ENCODE peak calls at places on chromosomes 5 and 9, in four cellular contexts. X, E, C and F are unnamed samples. For H3K27me3, the result is how much of the 10 kb centered on the place peaks cover.

GRCh38 chr9:135737840-135738521 is 36.0 kb downstream of the KCNT1 start:
- DNase-seq in X (no peak), E (no peak), C (no peak), F (no peak)

GRCh38 chr9:129408535-129409215 is 212.2 kb downstream of the C9orf50 start:
- DNase-seq in X (peak), E (no peak), C (no peak), F (peak)

GRCh38 chr9:87793292-87793691 is 67.4 kb downstream of the CTSL start:
- DNase-seq in X (peak), E (peak), C (no peak), F (no peak)

GRCh38 chr5:61275841-61276240 is 56.2 kb upstream of the ZSWIM6 start:
- DNase-seq in X (no peak), E (no peak), C (no peak), F (no peak)

GRCh38 chr9:21995652-21996275 is 1.2 kb downstream of the CDKN2B-AS1 start:
- DNase-seq in X (peak), E (no peak), C (peak), F (peak)

GRCh38 chr5:176693477-176693851 is 46.2 kb downstream of the TSPAN17 start:
- DNase-seq in X (no peak), E (no peak), C (no peak), F (peak)

GRCh38 chr9:105683688-105684275 is 10.6 kb upstream of the TMEM38B start:
- DNase-seq in X (no peak), E (no peak), C (no peak), F (no peak)

GRCh38 chr9:135209852-135210251 is 122.4 kb downstream of the OLFM1 start:
- DNase-seq in X (no peak), E (no peak), C (no peak), F (no peak)

GRCh38 chr9:93303806-93304573 is 120.1 kb downstream of the WNK2 start:
- DNase-seq in X (no peak), E (no peak), C (peak), F (no peak)

GRCh38 chr5:10828241-10828640 is 67.2 kb upstream of the DAP start:
- DNase-seq in X (no peak), E (no peak), C (no peak), F (no peak)

GRCh38 chr5:169988947-169989346 is 8.7 kb upstream of the INSYN2B start:
- DNase-seq in X (no peak), E (no peak), C (no peak), F (no peak)

GRCh38 chr5:176596689-176597416 is 13.1 kb downstream of the GPRIN1 start:
- DNase-seq in X (peak), E (no peak), C (peak), F (peak)

GRCh38 chr9:29514336-29514735 is 1941.1 kb upstream of the C9orf72 start:
- DNase-seq in X (no peak), E (no peak), C (peak), F (no peak)

GRCh38 chr9:35798658-35799366 is 7.4 kb downstream of the NPR2 start:
- DNase-seq in X (peak), E (peak), C (peak), F (no peak)

GRCh38 chr9:19946446-19947109 is 157.7 kb upstream of the SLC24A2 start:
- DNase-seq in X (peak), E (no peak), C (peak), F (no peak)

GRCh38 chr5:35138232-35138631 is 90.5 kb upstream of the AGXT2 start:
- DNase-seq in X (no peak), E (no peak), C (no peak), F (no peak)

GRCh38 chr9:93071464-93071863 is 13.0 kb downstream of the SUSD3 start:
- DNase-seq in X (no peak), E (peak), C (peak), F (no peak)

GRCh38 chr9:14482856-14483255 is 168.9 kb upstream of the NFIB start:
- DNase-seq in X (no peak), E (no peak), C (no peak), F (no peak)

GRCh38 chr9:89748020-89748670 is 143.3 kb downstream of the GADD45G start:
- DNase-seq in X (no peak), E (no peak), C (no peak), F (no peak)

GRCh38 chr9:91519520-91520270 is 96.1 kb upstream of the NFIL3 start:
- DNase-seq in X (no peak), E (no peak), C (no peak), F (no peak)

GRCh38 chr9:89137548-89138462 is 40.8 kb downstream of the SHC3 start:
- DNase-seq in X (peak), E (no peak), C (no peak), F (no peak)

GRCh38 chr5:73339165-73339564 is 109.4 kb downstream of the FOXD1 start:
- DNase-seq in X (no peak), E (no peak), C (no peak), F (no peak)

GRCh38 chr5:4901890-4902289 is 238.2 kb upstream of the ADAMTS16 start:
- DNase-seq in X (no peak), E (no peak), C (no peak), F (no peak)

GRCh38 chr5:56827043-56827442 is 11.7 kb downstream of the MAP3K1 start:
- DNase-seq in X (no peak), E (peak), C (peak), F (no peak)

GRCh38 chr5:158154226-158155005 is 295.5 kb upstream of the CLINT1 start:
- DNase-seq in X (no peak), E (no peak), C (no peak), F (no peak)

DNA sequence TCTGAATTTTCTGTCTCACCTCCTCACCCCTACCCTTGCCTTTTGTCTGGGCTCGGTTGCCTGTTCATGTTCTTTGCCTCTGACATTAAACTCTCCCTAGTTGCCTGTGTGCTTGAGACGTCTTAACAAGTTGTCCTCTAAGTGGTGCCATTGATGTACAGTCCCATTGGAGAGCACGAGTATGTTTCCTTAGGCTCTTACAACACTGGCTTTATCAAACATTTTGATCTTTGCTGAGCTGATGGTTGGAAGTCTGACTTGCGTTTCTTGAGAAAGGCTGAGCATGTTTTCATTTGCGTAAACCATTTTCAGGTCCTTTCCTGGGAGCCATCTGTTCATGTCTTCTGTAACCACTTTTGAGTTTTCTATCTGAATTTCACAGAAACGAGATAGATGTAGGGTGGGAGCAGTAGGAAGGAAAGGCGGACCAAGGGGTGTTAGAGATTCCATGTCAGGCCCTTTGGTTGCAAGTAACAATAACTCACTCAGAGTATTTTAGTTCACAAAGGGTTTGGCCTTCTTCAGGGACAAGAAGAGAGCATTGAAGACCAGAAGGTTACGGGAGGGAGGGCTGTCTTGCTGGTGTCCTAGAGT is 35.4 kb downstream of the OTULIN start:
- DNase-seq in X (no peak), E (no peak), C (no peak), F (no peak)
- H3K27ac ChIP-seq in X (no peak), E (no peak), C (no peak), F (no peak)

GRCh38 chr5:167578977-167579700 is 712.3 kb upstream of the WWC1 start:
- DNase-seq in X (no peak), E (no peak), C (no peak), F (no peak)
- H3K27me3 ChIP-seq in X (under half), E (under half), C (under half), F (under half)

DNA sequence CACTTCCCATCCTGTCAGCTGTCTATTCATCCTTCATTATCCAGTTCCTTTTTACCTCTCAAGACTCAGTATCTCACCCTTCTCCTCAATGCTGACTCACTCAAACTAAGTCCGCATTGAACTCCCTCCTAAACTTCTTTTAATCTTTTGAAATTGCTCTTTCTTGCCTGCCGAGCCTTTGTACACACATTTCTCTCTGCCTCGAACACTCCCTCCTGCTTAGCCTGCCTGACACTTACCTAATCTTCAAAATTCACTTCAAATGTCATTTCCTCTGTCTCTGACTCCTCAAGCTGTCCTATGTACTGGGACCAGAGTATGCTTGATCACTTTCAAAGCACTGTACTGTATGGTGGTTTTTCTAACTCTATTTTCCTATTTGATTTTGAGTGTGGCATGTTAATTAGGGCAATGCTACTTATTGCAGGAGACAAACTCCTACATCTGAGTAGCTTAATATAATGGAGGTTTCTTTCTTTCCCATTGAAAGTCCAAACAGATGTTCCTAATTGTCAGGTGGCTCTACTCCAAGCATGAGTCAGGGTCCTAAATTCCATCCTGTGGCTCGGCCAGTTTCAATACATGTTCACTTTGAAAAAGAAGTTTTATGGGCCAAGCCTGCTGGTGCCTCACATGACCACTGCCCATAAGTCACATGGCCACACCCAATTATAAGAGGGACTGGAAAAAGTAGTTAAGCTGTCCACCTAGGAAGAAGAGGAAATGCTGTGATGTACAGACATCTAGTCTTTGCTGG is 170.6 kb downstream of the ARRDC3 start:
- DNase-seq in X (peak), E (no peak), C (no peak), F (peak)
- H3K27ac ChIP-seq in X (peak), E (no peak), C (no peak), F (no peak)

DNA sequence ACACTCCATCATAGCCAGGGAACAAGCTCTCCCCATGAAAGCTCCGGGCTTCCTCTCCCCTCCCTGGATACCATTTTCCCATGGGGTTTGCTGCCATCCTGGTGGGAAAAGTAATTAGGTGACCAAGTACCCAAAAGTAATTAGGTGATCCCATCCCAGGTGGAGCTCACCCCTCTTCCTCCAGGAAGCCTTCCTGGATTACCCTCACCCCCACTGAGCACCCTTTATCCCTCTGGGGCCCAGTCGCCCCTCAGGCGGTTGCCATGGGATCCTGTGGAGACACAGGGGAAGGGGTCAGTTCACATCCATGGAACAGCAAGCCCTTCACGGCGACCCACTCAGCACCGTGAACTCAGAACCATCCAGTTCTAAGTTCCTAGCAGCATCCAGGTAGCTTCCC is 74.8 kb upstream of the RAPGEF1 start:
- DNase-seq in X (no peak), E (no peak), C (no peak), F (no peak)
- H3K27me3 ChIP-seq in X (under half), E (half or more), C (under half), F (under half)

DNA sequence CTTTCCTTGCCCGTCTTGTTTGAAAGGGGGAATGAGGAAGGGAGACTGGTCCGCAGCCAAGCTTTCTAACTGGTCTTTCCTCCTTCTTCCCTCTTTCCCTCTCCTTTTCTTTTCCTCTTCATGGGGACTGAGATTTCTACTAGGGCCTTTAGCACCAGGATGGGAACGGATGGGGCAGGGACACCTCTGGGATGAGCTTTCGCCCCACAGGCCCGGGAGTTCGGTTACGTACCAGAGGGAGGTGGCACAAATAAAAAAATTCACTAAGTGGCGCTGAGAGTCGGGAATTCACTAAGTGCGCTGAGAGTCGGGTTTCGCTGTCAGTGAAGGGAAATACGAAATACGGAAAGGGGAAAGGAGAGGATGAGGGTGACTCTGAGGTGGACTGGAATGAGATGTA is 21.6 kb downstream of the BTNL9 start:
- DNase-seq in X (no peak), E (no peak), C (no peak), F (no peak)
- H3K27ac ChIP-seq in X (no peak), E (no peak), C (no peak), F (no peak)

GRCh38 chr9:94642526-94642925 is 3.2 kb upstream of the FBP1 start:
- DNase-seq in X (no peak), E (no peak), C (no peak), F (no peak)

GRCh38 chr9:94639996-94640376 is 668 bp upstream of the FBP1 start:
- DNase-seq in X (no peak), E (no peak), C (peak), F (peak)

GRCh38 chr9:94639045-94639995 is at the start of gene FBP1:
- DNase-seq in X (peak), E (no peak), C (peak), F (peak)

GRCh38 chr9:94643176-94643575 is 3.9 kb upstream of the FBP1 start:
- DNase-seq in X (no peak), E (no peak), C (no peak), F (no peak)

GRCh38 chr9:94638335-94639044 is 828 bp downstream of the FBP1 start:
- DNase-seq in X (no peak), E (no peak), C (no peak), F (peak)
- H3K27me3 ChIP-seq in X (under half), E (under half), C (half or more), F (under half)

GRCh38 chr5:75993638-75994037 is 89.5 kb upstream of the SV2C start:
- DNase-seq in X (no peak), E (no peak), C (no peak), F (no peak)
- H3K27ac ChIP-seq in X (no peak), E (no peak), C (no peak), F (no peak)

DNA sequence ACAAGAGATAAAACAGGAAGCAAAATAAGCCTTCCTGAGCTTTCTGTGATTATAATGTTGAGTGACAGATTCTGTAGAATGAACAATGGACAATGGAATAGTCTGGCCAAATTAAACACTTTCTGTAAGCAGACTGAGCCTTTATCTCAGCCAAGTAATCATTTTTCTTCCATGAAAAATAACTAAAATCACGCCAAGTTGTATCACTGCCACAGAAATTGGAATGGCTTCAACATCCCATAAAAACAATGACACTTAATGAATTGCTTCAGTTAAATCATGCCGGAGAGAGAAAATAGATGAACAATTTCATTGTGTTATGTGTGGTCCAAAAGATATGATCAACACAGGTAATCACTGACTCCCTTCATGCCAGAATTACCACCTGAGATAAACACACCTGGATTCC is 63.0 kb downstream of the TSSK1B start:
- DNase-seq in X (no peak), E (no peak), C (no peak), F (no peak)
- H3K27me3 ChIP-seq in X (under half), E (under half), C (under half), F (under half)

GRCh38 chr5:151026088-151026487 is 5.7 kb downstream of the GPX3 start:
- DNase-seq in X (no peak), E (no peak), C (no peak), F (no peak)
- H3K27ac ChIP-seq in X (no peak), E (no peak), C (no peak), F (no peak)